ENCODE peak calls at places on chromosomes 3 and 15, in four cellular contexts. One of them, this sample, is unnamed.
A peak's percentile ranks its signal among the peaks of the same experiment; 100 is the strongest.

GRCh38 chr15:40471105-40471777 is 457 bp downstream of the CHST14 start:
- DNase-seq in pancreas: no peak
- DNase-seq in GM12865: peak; percentile 64
- DNase-seq in fibroblast of mammary gland: no peak
- DNase-seq in this sample: peak; percentile 39

GRCh38 chr15:68091743-68092142 is 37.6 kb downstream of the PIAS1 start:
- DNase-seq in GM12865: no peak
- DNase-seq in fibroblast of mammary gland: no peak
- DNase-seq in pancreas: no peak
- DNase-seq in this sample: no peak

GRCh38 chr3:16536344-16536663 is 22.8 kb upstream of the RFTN1 start:
- DNase-seq in fibroblast of mammary gland: no peak
- DNase-seq in pancreas: no peak
- DNase-seq in GM12865: no peak
- DNase-seq in this sample: no peak

GRCh38 chr15:73385205-73385604 is 16.4 kb upstream of the HCN4 start:
- DNase-seq in fibroblast of mammary gland: no peak
- DNase-seq in pancreas: no peak
- DNase-seq in GM12865: no peak
- DNase-seq in this sample: no peak

GRCh38 chr3:128482175-128482856 is 10.7 kb downstream of the GATA2 start:
- DNase-seq in GM12865: no peak
- DNase-seq in fibroblast of mammary gland: no peak
- DNase-seq in pancreas: no peak
- DNase-seq in this sample: peak; percentile 45

GRCh38 chr15:66138096-66138783 is 115.3 kb downstream of the MEGF11 start:
- DNase-seq in GM12865: no peak
- DNase-seq in pancreas: peak; percentile 25
- DNase-seq in fibroblast of mammary gland: no peak
- DNase-seq in this sample: peak; percentile 49

GRCh38 chr15:91926871-91927270 is 73.4 kb downstream of the SLCO3A1 start:
- DNase-seq in pancreas: no peak
- DNase-seq in GM12865: no peak
- DNase-seq in fibroblast of mammary gland: peak; percentile 71
- DNase-seq in this sample: no peak

GRCh38 chr3:51306093-51306492 is 79.0 kb upstream of the MANF start:
- DNase-seq in pancreas: no peak
- DNase-seq in fibroblast of mammary gland: no peak
- DNase-seq in GM12865: no peak
- DNase-seq in this sample: no peak

GRCh38 chr15:37873336-37873735 is 61.1 kb upstream of the TMCO5A start:
- DNase-seq in fibroblast of mammary gland: peak; percentile 48
- DNase-seq in pancreas: no peak
- DNase-seq in GM12865: no peak
- DNase-seq in this sample: no peak

GRCh38 chr3:128402998-128403397 is 63.7 kb downstream of the DNAJB8 start:
- DNase-seq in pancreas: peak; percentile 70
- DNase-seq in fibroblast of mammary gland: no peak
- DNase-seq in GM12865: no peak
- DNase-seq in this sample: no peak

GRCh38 chr3:195708066-195708465 is 12.7 kb upstream of the MUC20 start:
- DNase-seq in fibroblast of mammary gland: no peak
- DNase-seq in pancreas: no peak
- DNase-seq in GM12865: no peak
- DNase-seq in this sample: no peak

GRCh38 chr3:15884132-15884531 is 86.4 kb upstream of the ANKRD28 start:
- DNase-seq in fibroblast of mammary gland: no peak
- DNase-seq in GM12865: no peak
- DNase-seq in pancreas: no peak
- DNase-seq in this sample: no peak

GRCh38 chr15:49731187-49731828 is 110.5 kb downstream of the DTWD1 start:
- DNase-seq in pancreas: peak; percentile 81
- DNase-seq in GM12865: no peak
- DNase-seq in fibroblast of mammary gland: no peak
- DNase-seq in this sample: no peak

GRCh38 chr15:99481831-99482230 is 84.0 kb upstream of the MEF2A start:
- DNase-seq in fibroblast of mammary gland: no peak
- DNase-seq in GM12865: no peak
- DNase-seq in pancreas: no peak
- DNase-seq in this sample: no peak

GRCh38 chr15:81279621-81280051 is 44.3 kb downstream of the STARD5 start:
- DNase-seq in GM12865: no peak
- DNase-seq in pancreas: no peak
- DNase-seq in fibroblast of mammary gland: no peak
- DNase-seq in this sample: no peak

GRCh38 chr3:65560901-65561300 is 477.8 kb downstream of the MAGI1 start:
- DNase-seq in GM12865: no peak
- DNase-seq in pancreas: no peak
- DNase-seq in fibroblast of mammary gland: no peak
- DNase-seq in this sample: no peak

GRCh38 chr15:92343869-92344643 is 49.6 kb upstream of the ST8SIA2 start:
- DNase-seq in fibroblast of mammary gland: no peak
- DNase-seq in GM12865: no peak
- DNase-seq in pancreas: no peak
- DNase-seq in this sample: no peak

GRCh38 chr15:95254263-95254662 is 1022.9 kb downstream of the MCTP2 start:
- DNase-seq in GM12865: no peak
- DNase-seq in fibroblast of mammary gland: no peak
- DNase-seq in pancreas: no peak
- DNase-seq in this sample: no peak

GRCh38 chr3:142022381-142022780 is 127.0 kb downstream of the TFDP2 start:
- DNase-seq in fibroblast of mammary gland: peak; percentile 7
- DNase-seq in GM12865: peak; percentile 75
- DNase-seq in pancreas: no peak
- DNase-seq in this sample: no peak

GRCh38 chr3:112699436-112699978 is 58.6 kb upstream of the CCDC80 start:
- DNase-seq in fibroblast of mammary gland: peak; percentile 81
- DNase-seq in GM12865: no peak
- DNase-seq in pancreas: no peak
- DNase-seq in this sample: no peak

GRCh38 chr3:107660316-107660976 is 137.7 kb downstream of the BBX start:
- DNase-seq in fibroblast of mammary gland: peak; percentile 80
- DNase-seq in pancreas: no peak
- DNase-seq in GM12865: peak; percentile 47
- DNase-seq in this sample: no peak
- TF ChIP-seq CTCF in fibroblast of mammary gland: peak; percentile 79
- TF ChIP-seq CTCF in pancreas: peak; percentile 17
- TF ChIP-seq CTCF in GM12865: peak; percentile 41
- TF ChIP-seq CTCF in this sample: peak; percentile 63

GRCh38 chr3:129974451-129975331 is at the start of gene TRH:
- DNase-seq in GM12865: no peak
- DNase-seq in pancreas: no peak
- DNase-seq in fibroblast of mammary gland: no peak
- DNase-seq in this sample: peak; percentile 64

GRCh38 chr3:129978123-129978522 is 3.6 kb downstream of the TRH start:
- DNase-seq in GM12865: no peak
- DNase-seq in fibroblast of mammary gland: no peak
- DNase-seq in pancreas: no peak
- DNase-seq in this sample: no peak

GRCh38 chr3:129972301-129972700 is 2.2 kb upstream of the TRH start:
- DNase-seq in fibroblast of mammary gland: no peak
- DNase-seq in pancreas: no peak
- DNase-seq in GM12865: no peak
- DNase-seq in this sample: no peak

GRCh38 chr3:129973853-129974252 is 667 bp upstream of the TRH start:
- DNase-seq in GM12865: no peak
- DNase-seq in pancreas: no peak
- DNase-seq in fibroblast of mammary gland: no peak
- DNase-seq in this sample: no peak

DNA sequence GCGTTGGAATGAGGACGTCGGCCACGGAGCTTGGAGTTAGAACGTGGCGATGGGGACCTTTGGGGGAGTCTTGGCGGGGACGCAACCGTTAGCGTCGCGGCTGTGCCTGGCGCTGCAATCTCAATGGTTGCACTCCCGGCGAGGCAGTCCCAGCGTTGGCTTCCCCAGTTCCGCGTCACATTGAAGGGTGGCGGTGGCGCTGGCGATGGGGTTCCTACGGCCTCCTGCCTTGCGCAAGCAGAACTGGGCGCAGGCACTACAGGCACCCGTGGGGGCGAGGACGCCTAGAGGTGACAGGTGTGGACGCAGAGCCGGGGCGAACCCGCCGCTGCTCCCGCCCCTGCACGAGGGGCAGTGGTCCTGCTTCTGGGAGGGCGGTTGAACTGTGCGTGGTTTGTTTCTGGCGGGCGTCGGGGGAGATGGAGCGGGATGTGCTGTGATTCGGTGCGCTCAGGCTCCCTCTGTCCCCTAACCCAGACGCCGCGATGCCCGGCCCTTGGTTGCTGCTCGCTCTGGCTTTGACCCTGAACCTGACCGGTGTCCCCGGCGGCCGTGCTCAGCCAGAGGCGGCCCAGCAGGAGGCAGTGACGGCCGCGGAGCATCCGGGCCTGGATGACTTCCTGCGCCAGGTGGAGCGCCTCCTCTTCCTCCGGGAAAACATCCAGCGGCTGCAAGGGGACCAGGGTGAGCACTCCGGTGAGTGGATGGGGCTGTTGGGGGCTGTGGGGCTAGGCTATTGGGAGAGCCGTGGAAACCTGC is 991 bp downstream of the TRH start:
- DNase-seq in fibroblast of mammary gland: no peak
- DNase-seq in pancreas: no peak
- DNase-seq in GM12865: no peak
- DNase-seq in this sample: peak; percentile 72
- TF ChIP-seq CTCF in fibroblast of mammary gland: no peak
- TF ChIP-seq CTCF in pancreas: no peak
- TF ChIP-seq CTCF in GM12865: no peak
- TF ChIP-seq CTCF in this sample: no peak

DNA sequence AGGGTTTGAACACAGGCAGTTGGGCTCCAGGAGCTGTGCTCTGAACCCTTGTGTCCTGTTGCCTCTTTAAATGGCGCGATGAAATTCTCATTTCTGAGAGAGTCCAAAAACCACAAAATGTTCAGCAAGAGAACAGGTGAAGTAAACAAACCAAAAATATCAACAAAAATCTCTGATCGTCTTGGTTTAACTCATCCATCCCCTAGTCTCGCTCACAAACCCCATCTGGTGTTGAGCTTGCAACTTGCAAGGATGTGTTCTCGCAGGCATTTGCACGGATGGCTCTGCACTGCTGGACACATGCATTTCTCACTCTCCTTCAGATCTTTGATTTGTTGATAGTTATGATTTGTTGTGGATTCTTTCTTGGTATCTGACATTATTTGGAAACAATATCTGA is 31.1 kb downstream of the FAH start:
- DNase-seq in fibroblast of mammary gland: no peak
- DNase-seq in GM12865: no peak
- DNase-seq in pancreas: no peak
- DNase-seq in this sample: peak; percentile 56
- TF ChIP-seq CTCF in fibroblast of mammary gland: peak; percentile 27
- TF ChIP-seq CTCF in GM12865: no peak
- TF ChIP-seq CTCF in pancreas: no peak
- TF ChIP-seq CTCF in this sample: no peak

GRCh38 chr15:90617668-90618097 is 88.0 kb downstream of the CRTC3 start:
- DNase-seq in pancreas: no peak
- DNase-seq in fibroblast of mammary gland: no peak
- DNase-seq in GM12865: no peak
- DNase-seq in this sample: no peak

GRCh38 chr15:90619939-90620338 is 90.2 kb downstream of the CRTC3 start:
- DNase-seq in fibroblast of mammary gland: no peak
- DNase-seq in GM12865: no peak
- DNase-seq in pancreas: no peak
- DNase-seq in this sample: no peak

GRCh38 chr15:90619468-90619867 is 89.7 kb downstream of the CRTC3 start:
- DNase-seq in pancreas: no peak
- DNase-seq in fibroblast of mammary gland: no peak
- DNase-seq in GM12865: no peak
- DNase-seq in this sample: no peak

GRCh38 chr15:90617171-90617570 is 87.4 kb downstream of the CRTC3 start:
- DNase-seq in GM12865: no peak
- DNase-seq in fibroblast of mammary gland: peak; percentile 54
- DNase-seq in pancreas: no peak
- DNase-seq in this sample: no peak

GRCh38 chr15:90618330-90619136 is 88.8 kb downstream of the CRTC3 start:
- DNase-seq in pancreas: no peak
- DNase-seq in GM12865: no peak
- DNase-seq in fibroblast of mammary gland: peak; percentile 64
- DNase-seq in this sample: no peak
- TF ChIP-seq CTCF in pancreas: no peak
- TF ChIP-seq CTCF in GM12865: no peak
- TF ChIP-seq CTCF in fibroblast of mammary gland: no peak
- TF ChIP-seq CTCF in this sample: no peak

GRCh38 chr3:52391096-52391495 is 53.8 kb downstream of the SEMA3G start:
- DNase-seq in pancreas: no peak
- DNase-seq in GM12865: no peak
- DNase-seq in fibroblast of mammary gland: no peak
- DNase-seq in this sample: no peak
- TF ChIP-seq CTCF in pancreas: no peak
- TF ChIP-seq CTCF in GM12865: no peak
- TF ChIP-seq CTCF in fibroblast of mammary gland: no peak
- TF ChIP-seq CTCF in this sample: no peak

DNA sequence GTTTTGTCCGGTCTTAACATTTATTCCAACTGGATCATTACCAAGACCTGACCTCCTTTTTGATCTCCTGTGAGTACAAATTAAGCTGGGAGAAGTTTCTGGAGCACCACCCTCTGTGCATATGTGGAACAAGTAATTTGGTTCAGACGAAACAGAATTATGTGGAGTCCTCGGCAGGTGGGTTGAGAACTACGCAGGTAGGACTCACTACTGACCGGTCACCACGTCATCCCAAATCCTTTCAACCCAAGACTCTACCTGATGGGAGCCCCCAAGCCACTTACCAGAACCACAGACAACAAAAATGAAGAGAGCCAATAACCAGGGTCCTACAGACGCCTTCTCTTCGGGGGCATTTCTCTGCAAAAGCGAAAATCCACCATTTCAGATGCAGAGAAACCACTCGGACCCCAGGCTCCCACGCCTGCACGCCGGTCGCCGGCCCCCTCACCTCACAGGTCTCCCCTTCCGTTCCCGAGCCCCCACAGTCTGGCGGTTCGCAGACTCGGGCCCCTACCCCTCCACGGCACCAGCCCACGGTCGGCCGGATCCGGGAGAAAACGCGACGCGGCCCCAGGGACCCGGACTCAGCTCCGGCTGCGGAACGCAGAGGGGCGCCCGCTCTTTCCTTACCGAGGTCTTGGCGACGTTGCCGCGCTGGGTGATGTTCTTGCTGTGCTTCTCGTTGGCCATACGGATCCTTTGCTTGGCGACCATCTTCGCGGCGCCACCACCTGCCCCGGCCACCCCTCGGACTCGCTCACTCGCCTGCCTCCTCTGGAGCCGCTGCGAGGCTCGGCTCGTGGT is 674 bp downstream of the SERP1 start:
- DNase-seq in pancreas: peak; percentile 39
- DNase-seq in fibroblast of mammary gland: peak; percentile 19
- DNase-seq in GM12865: peak; percentile 35
- DNase-seq in this sample: peak; percentile 67
- TF ChIP-seq CTCF in pancreas: no peak
- TF ChIP-seq CTCF in fibroblast of mammary gland: no peak
- TF ChIP-seq CTCF in GM12865: no peak
- TF ChIP-seq CTCF in this sample: no peak

GRCh38 chr3:11735638-11736037 is 91.9 kb upstream of the VGLL4 start:
- DNase-seq in GM12865: no peak
- DNase-seq in pancreas: no peak
- DNase-seq in fibroblast of mammary gland: no peak
- DNase-seq in this sample: no peak
- TF ChIP-seq CTCF in GM12865: no peak
- TF ChIP-seq CTCF in pancreas: no peak
- TF ChIP-seq CTCF in fibroblast of mammary gland: no peak
- TF ChIP-seq CTCF in this sample: no peak

This sample was measured in glutamatergic neuron.